ENCODE peak calls at places on chromosomes 7 and 10, in nine cellular contexts. One of them, this sample, is unnamed.

GRCh38 chr7:48101880-48102448 is 12.9 kb downstream of the UPP1 start:
- DNase-seq in RWPE1: no peak
- DNase-seq in GM20000: no peak
- DNase-seq in neural crest cell: no peak
- DNase-seq in left ventricle myocardium inferior: no peak
- DNase-seq in IMR-90: no peak
- DNase-seq in GM12865: no peak
- DNase-seq in GM06990: no peak
- DNase-seq in NB4: peak
- DNase-seq in this sample: no peak

GRCh38 chr10:12703813-12704212 is 297.7 kb downstream of the CCDC3 start:
- DNase-seq in RWPE1: peak
- DNase-seq in GM20000: no peak
- DNase-seq in neural crest cell: no peak
- DNase-seq in left ventricle myocardium inferior: no peak
- DNase-seq in IMR-90: peak
- DNase-seq in GM12865: no peak
- DNase-seq in GM06990: no peak
- DNase-seq in NB4: no peak
- DNase-seq in this sample: no peak

GRCh38 chr7:128863433-128863989 is 855 bp downstream of the ATP6V1F start:
- DNase-seq in RWPE1: peak
- DNase-seq in GM20000: peak
- DNase-seq in neural crest cell: peak
- DNase-seq in left ventricle myocardium inferior: no peak
- DNase-seq in IMR-90: peak
- DNase-seq in GM12865: peak
- DNase-seq in GM06990: peak
- DNase-seq in NB4: peak
- DNase-seq in this sample: peak

GRCh38 chr10:114471906-114472873 is 67.9 kb upstream of the AFAP1L2 start:
- DNase-seq in RWPE1: no peak
- DNase-seq in GM20000: no peak
- DNase-seq in neural crest cell: no peak
- DNase-seq in left ventricle myocardium inferior: no peak
- DNase-seq in IMR-90: no peak
- DNase-seq in GM12865: no peak
- DNase-seq in GM06990: no peak
- DNase-seq in NB4: no peak
- DNase-seq in this sample: no peak

GRCh38 chr10:101331960-101332359 is 22.0 kb upstream of the BTRC start:
- DNase-seq in RWPE1: no peak
- DNase-seq in GM20000: no peak
- DNase-seq in neural crest cell: no peak
- DNase-seq in left ventricle myocardium inferior: no peak
- DNase-seq in IMR-90: no peak
- DNase-seq in GM12865: no peak
- DNase-seq in GM06990: no peak
- DNase-seq in NB4: no peak
- DNase-seq in this sample: no peak

GRCh38 chr7:127239814-127240213 is 12.9 kb downstream of the GRM8 start:
- DNase-seq in RWPE1: no peak
- DNase-seq in GM20000: no peak
- DNase-seq in neural crest cell: no peak
- DNase-seq in left ventricle myocardium inferior: no peak
- DNase-seq in IMR-90: no peak
- DNase-seq in GM12865: peak
- DNase-seq in GM06990: no peak
- DNase-seq in NB4: peak
- DNase-seq in this sample: no peak

GRCh38 chr7:133056370-133057238 is 25.3 kb downstream of the CHCHD3 start:
- DNase-seq in RWPE1: no peak
- DNase-seq in GM20000: peak
- DNase-seq in neural crest cell: no peak
- DNase-seq in left ventricle myocardium inferior: no peak
- DNase-seq in IMR-90: no peak
- DNase-seq in GM12865: no peak
- DNase-seq in GM06990: no peak
- DNase-seq in NB4: no peak
- DNase-seq in this sample: peak

GRCh38 chr7:15651693-15652092 is 34.8 kb downstream of the MEOX2 start:
- DNase-seq in RWPE1: no peak
- DNase-seq in GM20000: no peak
- DNase-seq in neural crest cell: no peak
- DNase-seq in left ventricle myocardium inferior: no peak
- DNase-seq in IMR-90: no peak
- DNase-seq in GM12865: no peak
- DNase-seq in GM06990: no peak
- DNase-seq in NB4: no peak
- DNase-seq in this sample: no peak

GRCh38 chr10:102394801-102395676 is 466 bp upstream of the NFKB2 start:
- DNase-seq in RWPE1: peak
- DNase-seq in GM20000: peak
- DNase-seq in neural crest cell: peak
- DNase-seq in left ventricle myocardium inferior: peak
- DNase-seq in IMR-90: peak
- DNase-seq in GM12865: peak
- DNase-seq in GM06990: peak
- DNase-seq in NB4: peak
- DNase-seq in this sample: peak

GRCh38 chr10:102395677-102396197 is at the start of gene NFKB2:
- DNase-seq in RWPE1: no peak
- DNase-seq in GM20000: peak
- DNase-seq in neural crest cell: no peak
- DNase-seq in left ventricle myocardium inferior: no peak
- DNase-seq in IMR-90: no peak
- DNase-seq in GM12865: no peak
- DNase-seq in GM06990: no peak
- DNase-seq in NB4: no peak
- DNase-seq in this sample: no peak

GRCh38 chr10:102394079-102394800 is 1.3 kb upstream of the NFKB2 start:
- DNase-seq in RWPE1: peak
- DNase-seq in GM20000: peak
- DNase-seq in neural crest cell: peak
- DNase-seq in left ventricle myocardium inferior: peak
- DNase-seq in IMR-90: peak
- DNase-seq in GM12865: peak
- DNase-seq in GM06990: peak
- DNase-seq in NB4: peak
- DNase-seq in this sample: peak

GRCh38 chr10:102392306-102392705 is 3.2 kb upstream of the NFKB2 start:
- DNase-seq in RWPE1: no peak
- DNase-seq in GM20000: no peak
- DNase-seq in neural crest cell: no peak
- DNase-seq in left ventricle myocardium inferior: no peak
- DNase-seq in IMR-90: no peak
- DNase-seq in GM12865: no peak
- DNase-seq in GM06990: no peak
- DNase-seq in NB4: no peak
- DNase-seq in this sample: no peak

DNA sequence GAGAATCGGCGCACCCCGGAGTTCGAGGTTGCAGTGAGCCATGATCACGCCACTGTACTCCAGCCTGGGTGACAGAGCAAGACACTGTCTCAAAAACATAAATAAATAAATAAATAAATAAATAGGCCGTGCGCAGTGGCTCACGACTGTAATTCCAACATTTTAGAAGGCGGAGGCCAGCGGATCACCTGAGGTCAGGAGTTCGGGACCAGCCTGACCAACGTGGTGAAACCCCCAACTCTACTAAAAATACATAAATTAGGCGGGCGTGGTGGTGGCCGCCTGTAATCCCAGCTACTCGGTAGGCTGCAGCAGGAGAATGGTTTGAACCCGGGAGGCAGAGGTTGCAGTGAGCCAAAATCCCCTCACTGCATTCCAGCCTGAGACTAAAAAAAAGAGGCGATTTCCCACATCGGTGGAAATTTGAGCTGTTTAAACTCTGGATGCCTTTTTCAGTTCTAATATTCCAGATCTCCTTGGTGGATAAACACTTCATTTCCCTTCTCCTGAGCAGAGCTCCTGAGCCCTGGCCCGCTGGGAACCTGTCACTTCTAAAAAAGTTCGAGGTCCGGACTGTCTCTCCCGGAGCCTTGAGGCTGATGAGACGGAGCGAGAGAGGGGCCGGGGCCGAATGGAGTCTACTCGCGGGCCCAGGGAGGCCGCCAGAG is 2.0 kb upstream of the NFKB2 start:
- DNase-seq in RWPE1: no peak
- DNase-seq in GM20000: no peak
- DNase-seq in neural crest cell: no peak
- DNase-seq in left ventricle myocardium inferior: no peak
- DNase-seq in IMR-90: no peak
- DNase-seq in GM12865: no peak
- DNase-seq in GM06990: no peak
- DNase-seq in NB4: no peak
- DNase-seq in this sample: no peak
- TF ChIP-seq CTCF in RWPE1: peak
- TF ChIP-seq CTCF in GM20000: peak
- TF ChIP-seq CTCF in neural crest cell: no peak
- TF ChIP-seq CTCF in left ventricle myocardium inferior: peak
- TF ChIP-seq CTCF in IMR-90: peak
- TF ChIP-seq CTCF in GM12865: no peak
- TF ChIP-seq CTCF in GM06990: no peak
- TF ChIP-seq CTCF in NB4: no peak
- TF ChIP-seq CTCF in this sample: peak

DNA sequence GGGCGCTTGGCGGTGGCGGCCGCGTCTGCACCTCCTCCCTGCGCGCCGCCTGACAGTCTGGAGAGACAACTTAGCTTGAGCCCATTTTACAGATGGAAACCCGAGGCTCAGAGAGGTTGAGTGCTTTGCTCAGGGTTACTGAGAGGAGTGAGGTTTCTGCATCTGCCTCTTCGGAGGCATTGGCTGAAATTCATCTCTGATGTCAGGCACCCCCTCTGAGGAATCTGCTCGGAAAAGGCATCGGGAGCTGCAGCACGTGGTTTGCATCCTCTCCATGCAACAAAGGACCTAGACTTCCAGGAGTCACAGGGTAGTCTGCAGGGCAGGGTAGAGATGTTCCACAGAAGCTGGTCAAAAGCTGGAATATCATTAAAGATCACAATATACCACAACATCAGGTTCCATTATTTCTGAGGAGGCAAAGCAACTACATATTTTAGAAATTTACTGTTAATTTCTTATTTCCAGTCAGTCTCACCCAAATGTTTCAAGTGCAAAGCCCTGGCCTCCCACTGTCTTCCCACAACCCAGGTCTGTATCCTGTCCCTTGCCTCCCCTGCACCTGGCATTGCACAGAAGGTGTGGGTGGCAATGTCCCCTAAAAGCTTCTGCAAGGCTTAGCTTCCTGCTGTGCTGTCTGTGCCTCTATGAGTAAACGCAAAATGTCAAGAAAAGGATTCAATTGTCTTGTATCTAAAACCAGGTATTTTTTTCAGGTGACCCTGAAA is 3.4 kb upstream of the ANTXRL start:
- DNase-seq in RWPE1: no peak
- DNase-seq in GM20000: no peak
- DNase-seq in neural crest cell: no peak
- DNase-seq in left ventricle myocardium inferior: no peak
- DNase-seq in IMR-90: no peak
- DNase-seq in GM12865: no peak
- DNase-seq in GM06990: no peak
- DNase-seq in NB4: no peak
- DNase-seq in this sample: no peak
- TF ChIP-seq CTCF in RWPE1: no peak
- TF ChIP-seq CTCF in GM20000: no peak
- TF ChIP-seq CTCF in neural crest cell: no peak
- TF ChIP-seq CTCF in left ventricle myocardium inferior: no peak
- TF ChIP-seq CTCF in IMR-90: no peak
- TF ChIP-seq CTCF in GM12865: no peak
- TF ChIP-seq CTCF in GM06990: no peak
- TF ChIP-seq CTCF in NB4: no peak
- TF ChIP-seq CTCF in this sample: no peak

GRCh38 chr10:58970160-58970915 is 206.1 kb upstream of the PHYHIPL start:
- DNase-seq in RWPE1: no peak
- DNase-seq in GM20000: no peak
- DNase-seq in neural crest cell: no peak
- DNase-seq in left ventricle myocardium inferior: no peak
- DNase-seq in IMR-90: no peak
- DNase-seq in GM12865: no peak
- DNase-seq in GM06990: no peak
- DNase-seq in NB4: no peak
- DNase-seq in this sample: no peak

GRCh38 chr10:58971806-58972491 is 204.5 kb upstream of the PHYHIPL start:
- DNase-seq in RWPE1: no peak
- DNase-seq in GM20000: no peak
- DNase-seq in neural crest cell: no peak
- DNase-seq in left ventricle myocardium inferior: no peak
- DNase-seq in IMR-90: no peak
- DNase-seq in GM12865: no peak
- DNase-seq in GM06990: no peak
- DNase-seq in NB4: no peak
- DNase-seq in this sample: no peak

GRCh38 chr10:58967551-58968418 is 208.7 kb upstream of the PHYHIPL start:
- DNase-seq in RWPE1: no peak
- DNase-seq in GM20000: peak
- DNase-seq in neural crest cell: peak
- DNase-seq in left ventricle myocardium inferior: peak
- DNase-seq in IMR-90: no peak
- DNase-seq in GM12865: peak
- DNase-seq in GM06990: peak
- DNase-seq in NB4: no peak
- DNase-seq in this sample: no peak

GRCh38 chr10:58971211-58971610 is 205.2 kb upstream of the PHYHIPL start:
- DNase-seq in RWPE1: no peak
- DNase-seq in GM20000: no peak
- DNase-seq in neural crest cell: no peak
- DNase-seq in left ventricle myocardium inferior: no peak
- DNase-seq in IMR-90: no peak
- DNase-seq in GM12865: no peak
- DNase-seq in GM06990: no peak
- DNase-seq in NB4: no peak
- DNase-seq in this sample: no peak

DNA sequence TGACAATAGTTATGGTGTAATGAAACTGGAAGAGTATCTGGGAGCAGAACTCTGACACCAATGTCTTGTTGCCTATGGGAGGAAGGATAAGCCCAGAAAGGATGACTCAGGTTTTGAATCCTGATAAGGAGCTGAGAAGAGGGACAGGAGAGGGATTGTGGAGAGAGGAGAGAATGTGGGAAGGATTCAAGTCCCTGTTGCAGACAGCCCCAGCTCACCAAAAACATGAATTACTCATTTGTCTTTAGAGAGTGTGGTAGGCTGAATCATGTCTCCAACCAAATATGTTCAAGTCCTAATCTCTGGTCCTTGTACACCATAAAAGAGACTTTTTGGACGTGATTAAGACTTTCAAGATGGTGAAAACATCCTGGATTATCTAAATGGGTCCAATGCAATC is 206.9 kb upstream of the PHYHIPL start:
- DNase-seq in RWPE1: no peak
- DNase-seq in GM20000: no peak
- DNase-seq in neural crest cell: no peak
- DNase-seq in left ventricle myocardium inferior: no peak
- DNase-seq in IMR-90: no peak
- DNase-seq in GM12865: no peak
- DNase-seq in GM06990: no peak
- DNase-seq in NB4: no peak
- DNase-seq in this sample: no peak
- TF ChIP-seq CTCF in RWPE1: no peak
- TF ChIP-seq CTCF in GM20000: no peak
- TF ChIP-seq CTCF in neural crest cell: no peak
- TF ChIP-seq CTCF in left ventricle myocardium inferior: no peak
- TF ChIP-seq CTCF in IMR-90: no peak
- TF ChIP-seq CTCF in GM12865: no peak
- TF ChIP-seq CTCF in GM06990: no peak
- TF ChIP-seq CTCF in NB4: no peak
- TF ChIP-seq CTCF in this sample: no peak

GRCh38 chr7:954330-955238 is at the start of gene ADAP1:
- DNase-seq in RWPE1: peak
- DNase-seq in GM20000: peak
- DNase-seq in neural crest cell: peak
- DNase-seq in left ventricle myocardium inferior: peak
- DNase-seq in IMR-90: peak
- DNase-seq in GM12865: peak
- DNase-seq in GM06990: peak
- DNase-seq in NB4: peak
- DNase-seq in this sample: peak
- TF ChIP-seq CTCF in RWPE1: peak
- TF ChIP-seq CTCF in GM20000: peak
- TF ChIP-seq CTCF in neural crest cell: peak
- TF ChIP-seq CTCF in left ventricle myocardium inferior: peak
- TF ChIP-seq CTCF in IMR-90: peak
- TF ChIP-seq CTCF in GM12865: peak
- TF ChIP-seq CTCF in GM06990: no peak
- TF ChIP-seq CTCF in NB4: no peak
- TF ChIP-seq CTCF in this sample: peak

This sample was measured in GM13977.